ENCODE peak calls at places on chromosomes 6 and 20, in eight cellular contexts. One of them, this sample, is unnamed.

GRCh38 chr6:112235956-112236355 is 18.4 kb downstream of the LAMA4 start:
- DNase-seq in central memory CD4-positive, alpha-beta T cell: no peak
- DNase-seq in adrenal gland: peak; percentile 62
- DNase-seq in RCC 7860: peak; percentile 7
- DNase-seq in H4: no peak
- DNase-seq in hypothalamus: no peak
- DNase-seq in kidney: no peak
- DNase-seq in Ammon's horn: no peak
- DNase-seq in this sample: no peak

GRCh38 chr6:105675715-105676397 is 273.0 kb upstream of the PREP start:
- DNase-seq in central memory CD4-positive, alpha-beta T cell: no peak
- DNase-seq in adrenal gland: no peak
- DNase-seq in RCC 7860: peak; percentile 75
- DNase-seq in H4: peak; percentile 84
- DNase-seq in hypothalamus: no peak
- DNase-seq in kidney: no peak
- DNase-seq in Ammon's horn: no peak
- DNase-seq in this sample: no peak

GRCh38 chr20:43969501-43969900 is 54.8 kb downstream of the TOX2 start:
- DNase-seq in central memory CD4-positive, alpha-beta T cell: no peak
- DNase-seq in adrenal gland: no peak
- DNase-seq in RCC 7860: no peak
- DNase-seq in H4: no peak
- DNase-seq in hypothalamus: no peak
- DNase-seq in kidney: no peak
- DNase-seq in Ammon's horn: no peak
- DNase-seq in this sample: no peak

GRCh38 chr6:145643760-145644159 is 91.6 kb downstream of the EPM2A start:
- DNase-seq in central memory CD4-positive, alpha-beta T cell: no peak
- DNase-seq in adrenal gland: no peak
- DNase-seq in RCC 7860: no peak
- DNase-seq in H4: no peak
- DNase-seq in hypothalamus: no peak
- DNase-seq in kidney: no peak
- DNase-seq in Ammon's horn: no peak
- DNase-seq in this sample: no peak

GRCh38 chr20:5168582-5169396 is 42.0 kb downstream of the CDS2 start:
- DNase-seq in central memory CD4-positive, alpha-beta T cell: no peak
- DNase-seq in adrenal gland: peak; percentile 69
- DNase-seq in RCC 7860: peak; percentile 4
- DNase-seq in H4: peak; percentile 57
- DNase-seq in hypothalamus: no peak
- DNase-seq in kidney: peak; percentile 75
- DNase-seq in Ammon's horn: no peak
- DNase-seq in this sample: no peak

GRCh38 chr6:3157151-3157933 is at the start of gene TUBB2A:
- DNase-seq in central memory CD4-positive, alpha-beta T cell: peak; percentile 90
- DNase-seq in adrenal gland: peak; percentile 87
- DNase-seq in RCC 7860: peak; percentile 60
- DNase-seq in H4: peak; percentile 50
- DNase-seq in hypothalamus: peak; percentile 80
- DNase-seq in kidney: peak; percentile 94
- DNase-seq in Ammon's horn: peak; percentile 89
- DNase-seq in this sample: peak; percentile 83

GRCh38 chr6:4678506-4679300 is 97.5 kb upstream of the CDYL start:
- DNase-seq in central memory CD4-positive, alpha-beta T cell: no peak
- DNase-seq in adrenal gland: no peak
- DNase-seq in RCC 7860: no peak
- DNase-seq in H4: no peak
- DNase-seq in hypothalamus: no peak
- DNase-seq in kidney: no peak
- DNase-seq in Ammon's horn: no peak
- DNase-seq in this sample: no peak

GRCh38 chr20:4592316-4593148 is 129.2 kb upstream of the PRND start:
- DNase-seq in central memory CD4-positive, alpha-beta T cell: peak; percentile 30
- DNase-seq in adrenal gland: no peak
- DNase-seq in RCC 7860: no peak
- DNase-seq in H4: peak; percentile 27
- DNase-seq in hypothalamus: peak; percentile 42
- DNase-seq in kidney: peak; percentile 77
- DNase-seq in Ammon's horn: no peak
- DNase-seq in this sample: peak; percentile 33

GRCh38 chr6:105402090-105402980 is 547 bp downstream of the PREP start:
- DNase-seq in central memory CD4-positive, alpha-beta T cell: peak; percentile 26
- DNase-seq in adrenal gland: peak; percentile 64
- DNase-seq in RCC 7860: no peak
- DNase-seq in H4: no peak
- DNase-seq in hypothalamus: peak; percentile 45
- DNase-seq in kidney: no peak
- DNase-seq in Ammon's horn: no peak
- DNase-seq in this sample: peak; percentile 28

GRCh38 chr20:21241400-21241799 is 61.7 kb upstream of the XRN2 start:
- DNase-seq in central memory CD4-positive, alpha-beta T cell: no peak
- DNase-seq in adrenal gland: no peak
- DNase-seq in RCC 7860: no peak
- DNase-seq in H4: no peak
- DNase-seq in hypothalamus: no peak
- DNase-seq in kidney: no peak
- DNase-seq in Ammon's horn: no peak
- DNase-seq in this sample: no peak

GRCh38 chr6:83920017-83920416 is 60.5 kb downstream of the CYB5R4 start:
- DNase-seq in central memory CD4-positive, alpha-beta T cell: no peak
- DNase-seq in adrenal gland: no peak
- DNase-seq in RCC 7860: no peak
- DNase-seq in H4: no peak
- DNase-seq in hypothalamus: no peak
- DNase-seq in kidney: no peak
- DNase-seq in Ammon's horn: no peak
- DNase-seq in this sample: no peak

GRCh38 chr6:56938634-56939294 is 16.1 kb upstream of the BEND6 start:
- DNase-seq in central memory CD4-positive, alpha-beta T cell: no peak
- DNase-seq in adrenal gland: peak; percentile 73
- DNase-seq in RCC 7860: peak; percentile 99
- DNase-seq in H4: peak; percentile 98
- DNase-seq in hypothalamus: no peak
- DNase-seq in kidney: no peak
- DNase-seq in Ammon's horn: no peak
- DNase-seq in this sample: no peak

GRCh38 chr6:7468382-7469081 is 72.9 kb upstream of the DSP start:
- DNase-seq in central memory CD4-positive, alpha-beta T cell: no peak
- DNase-seq in adrenal gland: peak; percentile 76
- DNase-seq in RCC 7860: peak; percentile 37
- DNase-seq in H4: peak; percentile 27
- DNase-seq in hypothalamus: no peak
- DNase-seq in kidney: no peak
- DNase-seq in Ammon's horn: peak; percentile 77
- DNase-seq in this sample: peak; percentile 68

GRCh38 chr20:31704225-31705119 is 18.2 kb downstream of the BCL2L1 start:
- DNase-seq in central memory CD4-positive, alpha-beta T cell: no peak
- DNase-seq in adrenal gland: no peak
- DNase-seq in RCC 7860: peak; percentile 89
- DNase-seq in H4: peak; percentile 51
- DNase-seq in hypothalamus: no peak
- DNase-seq in kidney: no peak
- DNase-seq in Ammon's horn: no peak
- DNase-seq in this sample: no peak

GRCh38 chr6:116210750-116211425 is 43.0 kb downstream of the TSPYL4 start:
- DNase-seq in central memory CD4-positive, alpha-beta T cell: no peak
- DNase-seq in adrenal gland: peak; percentile 86
- DNase-seq in RCC 7860: peak; percentile 48
- DNase-seq in H4: peak; percentile 5
- DNase-seq in hypothalamus: no peak
- DNase-seq in kidney: no peak
- DNase-seq in Ammon's horn: no peak
- DNase-seq in this sample: peak; percentile 5

GRCh38 chr20:38267251-38267650 is 6.7 kb upstream of the KIAA1755 start:
- DNase-seq in central memory CD4-positive, alpha-beta T cell: no peak
- DNase-seq in adrenal gland: no peak
- DNase-seq in RCC 7860: no peak
- DNase-seq in H4: no peak
- DNase-seq in hypothalamus: no peak
- DNase-seq in kidney: no peak
- DNase-seq in Ammon's horn: no peak
- DNase-seq in this sample: no peak

GRCh38 chr20:723756-724155 is 44.5 kb downstream of the SLC52A3 start:
- DNase-seq in central memory CD4-positive, alpha-beta T cell: no peak
- DNase-seq in adrenal gland: no peak
- DNase-seq in RCC 7860: no peak
- DNase-seq in H4: no peak
- DNase-seq in hypothalamus: no peak
- DNase-seq in kidney: no peak
- DNase-seq in Ammon's horn: no peak
- DNase-seq in this sample: no peak

GRCh38 chr6:156485145-156485544 is 292.0 kb upstream of the ARID1B start:
- DNase-seq in central memory CD4-positive, alpha-beta T cell: no peak
- DNase-seq in adrenal gland: no peak
- DNase-seq in RCC 7860: no peak
- DNase-seq in H4: no peak
- DNase-seq in hypothalamus: no peak
- DNase-seq in kidney: no peak
- DNase-seq in Ammon's horn: no peak
- DNase-seq in this sample: no peak

GRCh38 chr6:74749211-74750142 is 456.4 kb downstream of the COL12A1 start:
- DNase-seq in central memory CD4-positive, alpha-beta T cell: no peak
- DNase-seq in adrenal gland: no peak
- DNase-seq in RCC 7860: no peak
- DNase-seq in H4: peak; percentile 48
- DNase-seq in hypothalamus: no peak
- DNase-seq in kidney: no peak
- DNase-seq in Ammon's horn: no peak
- DNase-seq in this sample: no peak

GRCh38 chr20:62179162-62179504 is 3.7 kb upstream of the MTG2 start:
- DNase-seq in central memory CD4-positive, alpha-beta T cell: no peak
- DNase-seq in adrenal gland: no peak
- DNase-seq in RCC 7860: no peak
- DNase-seq in H4: no peak
- DNase-seq in hypothalamus: no peak
- DNase-seq in kidney: no peak
- DNase-seq in Ammon's horn: no peak
- DNase-seq in this sample: no peak

GRCh38 chr6:89216411-89216810 is 747 bp downstream of the GABRR1 start:
- DNase-seq in central memory CD4-positive, alpha-beta T cell: no peak
- DNase-seq in adrenal gland: no peak
- DNase-seq in RCC 7860: no peak
- DNase-seq in H4: no peak
- DNase-seq in hypothalamus: no peak
- DNase-seq in kidney: no peak
- DNase-seq in Ammon's horn: no peak
- DNase-seq in this sample: no peak

GRCh38 chr6:52514514-52514913 is 62.3 kb downstream of the TRAM2 start:
- DNase-seq in central memory CD4-positive, alpha-beta T cell: no peak
- DNase-seq in adrenal gland: no peak
- DNase-seq in RCC 7860: peak; percentile 58
- DNase-seq in H4: no peak
- DNase-seq in hypothalamus: no peak
- DNase-seq in kidney: peak; percentile 61
- DNase-seq in Ammon's horn: no peak
- DNase-seq in this sample: no peak

GRCh38 chr6:118580585-118581419 is 32.7 kb downstream of the PLN start:
- DNase-seq in central memory CD4-positive, alpha-beta T cell: peak; percentile 30
- DNase-seq in adrenal gland: peak; percentile 75
- DNase-seq in RCC 7860: peak; percentile 24
- DNase-seq in H4: peak; percentile 34
- DNase-seq in hypothalamus: peak; percentile 30
- DNase-seq in kidney: no peak
- DNase-seq in Ammon's horn: peak; percentile 89
- DNase-seq in this sample: peak; percentile 77

GRCh38 chr6:118284736-118285360 is 263.2 kb upstream of the PLN start:
- DNase-seq in central memory CD4-positive, alpha-beta T cell: no peak
- DNase-seq in adrenal gland: no peak
- DNase-seq in RCC 7860: no peak
- DNase-seq in H4: no peak
- DNase-seq in hypothalamus: no peak
- DNase-seq in kidney: no peak
- DNase-seq in Ammon's horn: peak; percentile 36
- DNase-seq in this sample: peak; percentile 24

GRCh38 chr6:110524305-110524704 is 47.9 kb upstream of the SLC22A16 start:
- DNase-seq in central memory CD4-positive, alpha-beta T cell: no peak
- DNase-seq in adrenal gland: no peak
- DNase-seq in RCC 7860: no peak
- DNase-seq in H4: no peak
- DNase-seq in hypothalamus: no peak
- DNase-seq in kidney: no peak
- DNase-seq in Ammon's horn: no peak
- DNase-seq in this sample: no peak

GRCh38 chr6:119454694-119455093 is 105.1 kb upstream of the MAN1A1 start:
- DNase-seq in central memory CD4-positive, alpha-beta T cell: no peak
- DNase-seq in adrenal gland: no peak
- DNase-seq in RCC 7860: no peak
- DNase-seq in H4: no peak
- DNase-seq in hypothalamus: no peak
- DNase-seq in kidney: no peak
- DNase-seq in Ammon's horn: no peak
- DNase-seq in this sample: no peak

GRCh38 chr6:136593748-136594490 is 43.7 kb upstream of the MAP7 start:
- DNase-seq in central memory CD4-positive, alpha-beta T cell: peak; percentile 50
- DNase-seq in adrenal gland: peak; percentile 76
- DNase-seq in RCC 7860: peak; percentile 98
- DNase-seq in H4: peak; percentile 94
- DNase-seq in hypothalamus: no peak
- DNase-seq in kidney: no peak
- DNase-seq in Ammon's horn: peak; percentile 37
- DNase-seq in this sample: peak; percentile 49

GRCh38 chr6:93295631-93296030 is 123.7 kb downstream of the EPHA7 start:
- DNase-seq in central memory CD4-positive, alpha-beta T cell: no peak
- DNase-seq in adrenal gland: no peak
- DNase-seq in RCC 7860: no peak
- DNase-seq in H4: no peak
- DNase-seq in hypothalamus: no peak
- DNase-seq in kidney: no peak
- DNase-seq in Ammon's horn: no peak
- DNase-seq in this sample: no peak

GRCh38 chr6:104540743-104541142 is 319.0 kb downstream of the HACE1 start:
- DNase-seq in central memory CD4-positive, alpha-beta T cell: no peak
- DNase-seq in adrenal gland: no peak
- DNase-seq in RCC 7860: no peak
- DNase-seq in H4: no peak
- DNase-seq in hypothalamus: no peak
- DNase-seq in kidney: no peak
- DNase-seq in Ammon's horn: no peak
- DNase-seq in this sample: peak; percentile 90

This sample was measured in SK-MEL-5.